ENCODE peak calls at places on chromosomes 12 and 14, in eight cellular contexts. J is islet precursor cell; U is progenitor cell of endocrine pancreas; V is DND-41; P is kidney tubule cell; S is anterior cingulate cortex; K is frontal cortex; I is stimulated activated CD8-positive, alpha-beta memory T cell treated with anti-CD3 and anti-CD28 coated beads, Interleukin-7, amount 100 ng/mL, for 48 hours. W is an unnamed sample.

GRCh38 chr12:109497675-109498074 is 20.2 kb downstream of the UBE3B start:
- DNase-seq in J (peak), K (no peak), U (no peak), P (no peak), V (no peak), I (no peak), S (no peak), W (no peak)

GRCh38 chr12:39235990-39236767 is 206.7 kb downstream of the KIF21A start:
- DNase-seq in U (no peak), J (no peak), S (no peak), K (no peak), I (no peak), P (peak), V (no peak), W (no peak)

GRCh38 chr14:95695051-95695450 is 8.8 kb downstream of the TCL1B start:
- DNase-seq in P (no peak), U (no peak), S (no peak), I (no peak), K (no peak), J (no peak), V (no peak), W (no peak)

GRCh38 chr14:69471436-69471835 is 13.1 kb upstream of the PLEKHD1 start:
- DNase-seq in K (no peak), P (no peak), V (no peak), I (no peak), U (no peak), J (peak), S (no peak), W (no peak)

GRCh38 chr14:23751591-23751990 is 115.4 kb downstream of the DHRS2 start:
- DNase-seq in V (no peak), U (no peak), J (no peak), P (peak), S (no peak), K (no peak), I (no peak), W (no peak)

GRCh38 chr14:101573289-101573688 is 12.0 kb downstream of the DIO3 start:
- DNase-seq in V (no peak), P (no peak), K (no peak), J (no peak), I (no peak), S (no peak), U (no peak), W (no peak)

GRCh38 chr12:59973515-59973914 is 377.7 kb downstream of the SLC16A7 start:
- DNase-seq in I (no peak), S (no peak), K (no peak), V (no peak), P (peak), J (no peak), U (no peak), W (no peak)

GRCh38 chr14:38961136-38961535 is 141.9 kb downstream of the SEC23A start:
- DNase-seq in J (no peak), V (no peak), P (no peak), U (no peak), I (no peak), K (no peak), S (no peak), W (no peak)

GRCh38 chr14:52023518-52023917 is 34.2 kb downstream of the RTRAF start:
- DNase-seq in V (no peak), J (no peak), P (no peak), I (no peak), K (no peak), U (no peak), S (no peak), W (no peak)

GRCh38 chr12:71865166-71865713 is 25.7 kb downstream of the TBC1D15 start:
- DNase-seq in S (no peak), U (no peak), V (no peak), I (no peak), K (no peak), J (peak), P (peak), W (no peak)

GRCh38 chr14:68027276-68027675 is 207.7 kb downstream of the RAD51B start:
- DNase-seq in K (no peak), P (no peak), J (no peak), I (no peak), S (no peak), U (no peak), V (no peak), W (no peak)

GRCh38 chr12:26750531-26751171 is 82.3 kb downstream of the ITPR2 start:
- DNase-seq in S (no peak), K (no peak), P (no peak), U (no peak), V (no peak), J (no peak), I (no peak), W (no peak)

GRCh38 chr14:67987596-67987995 is 168.0 kb downstream of the RAD51B start:
- DNase-seq in I (no peak), K (no peak), J (no peak), S (no peak), V (no peak), U (no peak), P (peak), W (no peak)

GRCh38 chr12:127233016-127233415 is 1034.0 kb upstream of the TMEM132C start:
- DNase-seq in I (no peak), U (no peak), K (no peak), S (no peak), J (no peak), P (no peak), V (no peak), W (no peak)

GRCh38 chr12:122852336-122853275 is 17.3 kb downstream of the HIP1R start:
- DNase-seq in P (no peak), S (peak), U (no peak), V (no peak), J (no peak), K (peak), I (no peak), W (peak)

GRCh38 chr14:68458840-68459469 is 333.9 kb downstream of the ZFP36L1 start:
- DNase-seq in K (no peak), U (no peak), S (peak), P (peak), I (no peak), J (peak), V (no peak), W (peak)

GRCh38 chr14:105711058-105711620 is 184.8 kb downstream of the TMEM121 start:
- DNase-seq in J (peak), K (no peak), P (no peak), I (no peak), U (no peak), S (no peak), V (no peak), W (no peak)

GRCh38 chr12:68612245-68612644 is 1.5 kb downstream of the RAP1B start:
- DNase-seq in U (no peak), P (peak), K (no peak), V (no peak), J (no peak), I (no peak), S (no peak), W (no peak)

GRCh38 chr12:52291267-52291935 is at the start of gene KRT81:
- DNase-seq in J (peak), S (no peak), P (no peak), I (no peak), U (no peak), V (no peak), K (no peak), W (no peak)

GRCh38 chr14:39316844-39317553 is 83.3 kb downstream of the MIA2 start:
- DNase-seq in K (no peak), U (no peak), P (no peak), V (no peak), J (no peak), I (no peak), S (no peak), W (no peak)

GRCh38 chr14:59189281-59189821 is 884 bp downstream of the DAAM1 start:
- DNase-seq in J (peak), P (peak), I (no peak), K (no peak), V (peak), S (no peak), U (peak), W (no peak)

GRCh38 chr14:101739446-101740141 is 21.9 kb upstream of the PPP2R5C start:
- DNase-seq in S (no peak), J (peak), K (no peak), I (no peak), V (no peak), U (no peak), P (no peak), W (peak)

GRCh38 chr12:126767334-126767733 is 1499.6 kb upstream of the TMEM132C start:
- DNase-seq in V (no peak), S (no peak), I (no peak), J (no peak), P (no peak), K (no peak), U (no peak), W (no peak)

GRCh38 chr14:51507556-51508511 is 143.9 kb upstream of the FRMD6 start:
- DNase-seq in S (peak), P (no peak), J (no peak), U (no peak), K (peak), V (no peak), I (no peak), W (peak)

GRCh38 chr14:64040044-64040443 is 187.2 kb downstream of the SYNE2 start:
- DNase-seq in V (no peak), J (no peak), P (no peak), U (no peak), I (no peak), S (no peak), K (no peak), W (no peak)

GRCh38 chr12:130838284-130838950 is 633 bp downstream of the STX2 start:
- DNase-seq in I (no peak), K (no peak), S (no peak), P (peak), J (peak), V (peak), U (no peak), W (peak)

GRCh38 chr14:36161781-36162180 is 14.7 kb downstream of the PTCSC3 start:
- DNase-seq in K (no peak), U (peak), J (peak), V (no peak), P (peak), S (no peak), I (no peak), W (no peak)

GRCh38 chr12:5689773-5690172 is 255.3 kb downstream of the ANO2 start:
- DNase-seq in P (no peak), K (no peak), V (no peak), S (no peak), I (no peak), U (no peak), J (no peak), W (no peak)

GRCh38 chr12:10613334-10614055 is at the start of gene MAGOHB:
- DNase-seq in P (peak), K (peak), U (peak), J (peak), I (peak), S (peak), V (peak), W (peak)

W was measured in hypothalamus.